ENCODE peak calls at places on chromosomes 7 and 10, in eight cellular contexts. W is H9; E is activated T-cell treated with anti-CD3 and anti-CD28 coated beads, Interleukin-2, amount 50 U/mL, for 72 hours; K is heart left ventricle; D is CD8-positive, alpha-beta memory T cell; V is EH; Y is small intestine; C is pons. M is an unnamed sample.

GRCh38 chr7:101527844-101528667 is 101.0 kb downstream of the MYL10 start:
- DNase-seq in E (no peak), C (peak; percentile 31), D (no peak), K (no peak), W (no peak), Y (no peak), V (peak; percentile 92), M (peak; percentile 33)

GRCh38 chr7:131188367-131189339 is 139.0 kb upstream of the MKLN1 start:
- DNase-seq in V (peak; percentile 99), D (peak; percentile 39), Y (peak; percentile 59), E (peak; percentile 69), C (no peak), K (no peak), W (no peak), M (no peak)

GRCh38 chr10:1688531-1688930 is 48.8 kb downstream of the ADARB2 start:
- DNase-seq in W (no peak), E (no peak), V (no peak), K (no peak), C (no peak), Y (no peak), D (no peak), M (no peak)

GRCh38 chr10:11757452-11757819 is 15.3 kb downstream of the ECHDC3 start:
- DNase-seq in K (no peak), Y (peak; percentile 79), C (peak; percentile 22), E (no peak), W (no peak), D (no peak), V (peak; percentile 78), M (no peak)

GRCh38 chr10:73786512-73786885 is 1.1 kb downstream of the ZSWIM8 start:
- DNase-seq in C (no peak), Y (peak; percentile 77), K (no peak), V (no peak), W (no peak), D (no peak), E (no peak), M (no peak)

GRCh38 chr7:99468336-99468918 is 2.5 kb upstream of the ATP5MF start:
- DNase-seq in E (no peak), K (no peak), C (no peak), W (no peak), V (no peak), Y (no peak), D (no peak), M (no peak)

GRCh38 chr10:3065622-3066021 is 1.7 kb upstream of the PFKP start:
- DNase-seq in W (no peak), C (no peak), K (no peak), V (no peak), D (no peak), Y (no peak), E (no peak), M (no peak)

GRCh38 chr7:155007947-155008346 is 5.0 kb upstream of the PAXIP1 start:
- DNase-seq in W (peak; percentile 70), Y (no peak), V (peak; percentile 26), K (no peak), D (no peak), C (peak; percentile 9), E (peak; percentile 10), M (peak; percentile 20)

GRCh38 chr7:73809454-73810090 is 21.2 kb upstream of the CLDN4 start:
- DNase-seq in C (no peak), V (no peak), D (no peak), Y (peak; percentile 78), W (peak; percentile 28), E (no peak), K (no peak), M (no peak)

GRCh38 chr10:3728563-3728962 is 56.4 kb downstream of the KLF6 start:
- DNase-seq in Y (no peak), K (no peak), W (no peak), E (no peak), D (no peak), V (no peak), C (no peak), M (no peak)

GRCh38 chr10:31142026-31142425 is 110.4 kb upstream of the ZNF438 start:
- DNase-seq in W (no peak), Y (no peak), V (peak; percentile 90), D (no peak), C (no peak), E (no peak), K (no peak), M (no peak)

GRCh38 chr7:140369294-140369693 is 29.0 kb downstream of the SLC37A3 start:
- DNase-seq in C (no peak), K (no peak), W (no peak), D (no peak), V (no peak), E (no peak), Y (no peak), M (no peak)

GRCh38 chr7:70355591-70356323 is 757.5 kb downstream of the AUTS2 start:
- DNase-seq in C (no peak), K (no peak), W (no peak), Y (no peak), D (no peak), E (no peak), V (no peak), M (no peak)

GRCh38 chr10:11616021-11616420 is 4.6 kb upstream of the USP6NL start:
- DNase-seq in Y (no peak), E (no peak), K (no peak), W (no peak), V (no peak), C (no peak), D (no peak), M (no peak)

GRCh38 chr7:6227294-6227846 is 45.1 kb downstream of the CYTH3 start:
- DNase-seq in E (no peak), K (no peak), W (no peak), C (peak; percentile 44), D (no peak), Y (no peak), V (peak; percentile 82), M (no peak)

GRCh38 chr10:43026039-43026973 is 50.6 kb upstream of the RET start:
- DNase-seq in Y (peak; percentile 20), D (no peak), C (no peak), V (peak; percentile 2), E (no peak), W (peak; percentile 83), K (no peak), M (no peak)

GRCh38 chr7:2641406-2642393 is 9.9 kb downstream of the TTYH3 start:
- DNase-seq in D (no peak), Y (peak; percentile 11), V (peak; percentile 99), W (peak; percentile 93), K (peak; percentile 95), E (no peak), C (peak; percentile 91), M (peak; percentile 89)

GRCh38 chr10:71797533-71798307 is 24.4 kb upstream of the VSIR start:
- DNase-seq in C (no peak), Y (no peak), V (no peak), K (peak; percentile 49), W (no peak), D (no peak), E (no peak), M (no peak)

GRCh38 chr10:17062009-17062408 is 67.6 kb downstream of the CUBN start:
- DNase-seq in V (peak; percentile 82), D (no peak), C (no peak), Y (no peak), W (no peak), K (no peak), E (no peak), M (no peak)

GRCh38 chr7:93902777-93903423 is 3.5 kb upstream of the GNGT1 start:
- DNase-seq in K (no peak), C (peak; percentile 46), V (peak; percentile 75), D (no peak), Y (peak; percentile 31), E (peak; percentile 6), W (peak; percentile 35), M (peak; percentile 20)

GRCh38 chr10:84770824-84771223 is 442.4 kb downstream of the CCSER2 start:
- DNase-seq in D (no peak), Y (no peak), C (no peak), E (no peak), W (no peak), V (no peak), K (no peak), M (no peak)

GRCh38 chr10:98096316-98096715 is 38.1 kb upstream of the R3HCC1L start:
- DNase-seq in E (no peak), Y (no peak), D (no peak), W (no peak), V (no peak), K (no peak), C (no peak), M (no peak)

GRCh38 chr10:83373659-83374058 is 765.6 kb upstream of the GHITM start:
- DNase-seq in K (no peak), V (peak; percentile 32), W (peak; percentile 50), C (peak; percentile 34), D (no peak), E (no peak), Y (peak; percentile 5), M (peak; percentile 8)

GRCh38 chr7:19112290-19113000 is 5.0 kb downstream of the TWIST1 start:
- DNase-seq in V (peak; percentile 85), E (no peak), Y (no peak), C (no peak), W (peak; percentile 41), K (no peak), D (no peak), M (no peak)

GRCh38 chr10:34758447-34758996 is 56.6 kb downstream of the PARD3 start:
- DNase-seq in Y (peak; percentile 77), E (no peak), W (no peak), V (peak; percentile 94), K (no peak), D (no peak), C (no peak), M (no peak)

GRCh38 chr7:92813390-92814024 is 22.9 kb downstream of the CDK6 start:
- DNase-seq in Y (no peak), K (no peak), D (no peak), C (no peak), E (peak; percentile 39), W (no peak), V (peak; percentile 64), M (no peak)

GRCh38 chr7:112195717-112196116 is 10.5 kb downstream of the DOCK4 start:
- DNase-seq in V (no peak), K (no peak), W (no peak), E (no peak), Y (no peak), C (no peak), D (no peak), M (no peak)

GRCh38 chr10:84341983-84342382 is 13.6 kb downstream of the CCSER2 start:
- DNase-seq in D (no peak), Y (peak; percentile 86), V (no peak), W (no peak), K (no peak), E (no peak), C (no peak), M (no peak)

M was measured in globus pallidus.